ENCODE peak calls at places on chromosomes 11 and 22, in ten cellular contexts. H, N, Z, X, P, F, G, M, B and W are unnamed samples.

GRCh38 chr22:43476341-43476740 is 64.5 kb downstream of the MPPED1 start:
- DNase-seq in G (no peak), X (no peak), P (no peak), Z (no peak), N (no peak), M (no peak), B (no peak), H (no peak), F (no peak), W (no peak)

GRCh38 chr11:45857834-45858492 is 10.7 kb downstream of the CRY2 start:
- DNase-seq in G (peak), X (no peak), H (peak), Z (peak), P (peak), F (no peak), N (peak), B (peak), M (no peak), W (peak)

GRCh38 chr22:49554296-49554625 is 273.4 kb downstream of the BRD1 start:
- DNase-seq in P (no peak), F (no peak), Z (no peak), H (no peak), B (no peak), G (no peak), N (no peak), M (no peak), X (no peak), W (no peak)

GRCh38 chr22:49946612-49947295 is 13.8 kb upstream of the PIM3 start:
- DNase-seq in M (no peak), F (no peak), N (no peak), G (no peak), H (no peak), B (no peak), P (no peak), X (peak), Z (no peak), W (no peak)

GRCh38 chr22:28369849-28370248 is 309.8 kb downstream of the TTC28 start:
- DNase-seq in N (no peak), F (no peak), B (no peak), P (no peak), G (no peak), Z (no peak), X (no peak), M (no peak), H (no peak), W (no peak)

GRCh38 chr22:37716708-37717107 is 19.9 kb downstream of the TRIOBP start:
- DNase-seq in X (no peak), H (no peak), M (no peak), N (peak), Z (no peak), P (no peak), B (no peak), G (no peak), F (no peak), W (no peak)

GRCh38 chr11:2750601-2751522 is 51.1 kb upstream of the KCNQ1OT1 start:
- DNase-seq in F (no peak), M (peak), P (no peak), N (no peak), Z (no peak), H (peak), B (peak), X (no peak), G (peak), W (no peak)

GRCh38 chr11:66075273-66075672 is 5.2 kb downstream of the PACS1 start:
- DNase-seq in H (no peak), F (no peak), X (no peak), M (no peak), G (no peak), P (no peak), B (no peak), N (no peak), Z (no peak), W (no peak)

GRCh38 chr11:15748107-15748506 is 608.2 kb downstream of the SOX6 start:
- DNase-seq in P (no peak), M (no peak), G (no peak), F (no peak), Z (no peak), H (no peak), B (no peak), N (no peak), X (no peak), W (no peak)

GRCh38 chr11:60813324-60813723 is 28.2 kb downstream of the MS4A10 start:
- DNase-seq in H (no peak), X (no peak), N (no peak), G (no peak), Z (no peak), B (no peak), M (no peak), P (no peak), F (no peak), W (no peak)

GRCh38 chr11:44774736-44775135 is 48.0 kb downstream of the TSPAN18 start:
- DNase-seq in Z (no peak), H (no peak), M (no peak), F (no peak), X (no peak), N (no peak), P (no peak), G (no peak), B (no peak), W (no peak)

GRCh38 chr11:112822478-112823274 is 138.5 kb upstream of the NCAM1 start:
- DNase-seq in B (no peak), Z (no peak), F (no peak), X (peak), G (no peak), P (peak), N (no peak), H (no peak), M (no peak), W (no peak)

GRCh38 chr11:123216249-123216648 is 21.2 kb upstream of the CLMP start:
- DNase-seq in H (no peak), M (peak), F (no peak), G (no peak), P (no peak), N (no peak), B (no peak), Z (no peak), X (no peak), W (no peak)

GRCh38 chr22:46843691-46844297 is 81.3 kb downstream of the TBC1D22A start:
- DNase-seq in F (no peak), P (no peak), H (no peak), N (peak), X (no peak), G (no peak), M (no peak), B (no peak), Z (no peak), W (peak)